ENCODE peak calls at places on chromosomes 5 and 9, in eight cellular contexts. J is endothelial cell of umbilical vein, Z is suprapubic skin, W is SK-N-SH, A is GM12891, I is HCT116, L is stomach, N is K562. O is an unnamed sample.

GRCh38 chr5:118882666-118883065 is 105.7 kb downstream of the DTWD2 start:
- DNase-seq in J (no peak), Z (no peak), W (no peak), A (no peak), I (no peak), L (no peak), N (no peak), O (no peak)

GRCh38 chr9:127724012-127724411 is 8.1 kb downstream of the TTC16 start:
- DNase-seq in J (no peak), Z (no peak), W (no peak), A (no peak), I (no peak), L (peak; percentile 68), N (no peak), O (peak; percentile 34)

GRCh38 chr9:4258321-4259093 is 41.4 kb downstream of the GLIS3 start:
- DNase-seq in J (no peak), Z (no peak), W (no peak), A (no peak), I (no peak), L (no peak), N (no peak), O (no peak)

GRCh38 chr5:180718810-180719453 is 20.9 kb downstream of the OR2Y1 start:
- DNase-seq in J (peak; percentile 46), Z (no peak), W (peak; percentile 16), A (no peak), I (peak; percentile 46), L (no peak), N (peak; percentile 22), O (peak; percentile 7)

GRCh38 chr5:143501176-143501840 is 97.8 kb upstream of the NR3C1 start:
- DNase-seq in J (no peak), Z (no peak), W (no peak), A (no peak), I (no peak), L (no peak), N (no peak), O (no peak)

GRCh38 chr9:114250235-114250568 is 72.7 kb upstream of the ORM1 start:
- DNase-seq in J (no peak), Z (peak; percentile 88), W (peak; percentile 88), A (no peak), I (no peak), L (peak; percentile 86), N (no peak), O (peak; percentile 55)

GRCh38 chr5:161397448-161397847 is 149.1 kb downstream of the GABRB2 start:
- DNase-seq in J (no peak), Z (no peak), W (no peak), A (no peak), I (no peak), L (no peak), N (no peak), O (no peak)

GRCh38 chr9:80175286-80175906 is 603.6 kb downstream of the TLE4 start:
- DNase-seq in J (peak; percentile 45), Z (no peak), W (peak; percentile 27), A (no peak), I (peak; percentile 7), L (peak; percentile 39), N (peak; percentile 8), O (peak; percentile 9)

GRCh38 chr5:82917584-82917983 is 159.6 kb downstream of the TMEM167A start:
- DNase-seq in J (no peak), Z (no peak), W (no peak), A (peak; percentile 19), I (no peak), L (no peak), N (no peak), O (no peak)

GRCh38 chr5:174503461-174504265 is 220.7 kb upstream of the MSX2 start:
- DNase-seq in J (peak; percentile 2), Z (no peak), W (no peak), A (no peak), I (peak; percentile 91), L (peak; percentile 63), N (no peak), O (peak; percentile 52)

GRCh38 chr5:140573683-140574082 is 9.1 kb downstream of the SLC35A4 start:
- DNase-seq in J (no peak), Z (no peak), W (no peak), A (no peak), I (no peak), L (no peak), N (no peak), O (no peak)

GRCh38 chr5:97124335-97124734 is 18.1 kb downstream of the LIX1 start:
- DNase-seq in J (no peak), Z (no peak), W (no peak), A (no peak), I (no peak), L (no peak), N (no peak), O (no peak)

GRCh38 chr9:76608562-76609254 is 149.7 kb downstream of the GCNT1 start:
- DNase-seq in J (no peak), Z (no peak), W (no peak), A (no peak), I (no peak), L (no peak), N (no peak), O (no peak)

GRCh38 chr5:17365326-17365725 is 132.7 kb upstream of the TAF11L2 start:
- DNase-seq in J (no peak), Z (no peak), W (no peak), A (no peak), I (no peak), L (no peak), N (no peak), O (no peak)

GRCh38 chr9:16425572-16425971 is 444.9 kb downstream of the BNC2 start:
- DNase-seq in J (no peak), Z (no peak), W (no peak), A (no peak), I (no peak), L (no peak), N (no peak), O (no peak)

GRCh38 chr5:97629281-97629680 is 446.2 kb upstream of the RIOK2 start:
- DNase-seq in J (peak; percentile 33), Z (no peak), W (no peak), A (no peak), I (peak; percentile 7), L (no peak), N (no peak), O (no peak)

GRCh38 chr5:130710596-130710995 is 454.5 kb downstream of the HINT1 start:
- DNase-seq in J (peak; percentile 86), Z (no peak), W (no peak), A (no peak), I (no peak), L (no peak), N (no peak), O (no peak)

GRCh38 chr5:143016777-143017374 is 246.7 kb downstream of the ARHGAP26 start:
- DNase-seq in J (peak; percentile 67), Z (no peak), W (peak; percentile 30), A (no peak), I (no peak), L (no peak), N (peak; percentile 17), O (peak; percentile 50)

GRCh38 chr5:159908201-159908940 is 7.9 kb upstream of the ADRA1B start:
- DNase-seq in J (no peak), Z (no peak), W (no peak), A (no peak), I (no peak), L (no peak), N (no peak), O (no peak)

DNA sequence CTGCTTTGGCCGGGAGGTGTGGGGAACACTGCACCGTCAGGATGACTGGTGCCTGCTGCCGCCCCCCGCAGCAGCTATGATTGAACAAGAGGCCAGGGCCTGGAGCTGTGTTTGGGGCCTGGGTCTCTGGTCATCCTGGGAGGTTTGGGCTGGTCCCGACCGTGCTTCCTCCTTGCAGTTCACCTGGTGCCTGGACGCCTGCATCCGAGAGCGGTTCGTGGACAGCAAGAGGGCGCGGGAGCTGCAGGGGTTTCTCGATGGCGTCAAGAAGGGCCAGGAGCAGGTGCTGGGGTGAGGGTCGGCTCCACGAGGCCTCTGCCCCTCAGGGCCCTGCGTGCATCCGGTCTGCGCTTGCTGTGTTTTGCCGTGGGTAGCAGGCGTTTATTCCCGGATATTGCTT is 8.9 kb downstream of the NELFB start:
- DNase-seq in J (no peak), Z (no peak), W (no peak), A (no peak), I (no peak), L (no peak), N (no peak), O (no peak)
- TF ChIP-seq POLR2AphosphoS5 in J (no peak), Z (no peak), W (no peak), A (no peak), I (no peak), L (no peak), N (no peak), O (no peak)

DNA sequence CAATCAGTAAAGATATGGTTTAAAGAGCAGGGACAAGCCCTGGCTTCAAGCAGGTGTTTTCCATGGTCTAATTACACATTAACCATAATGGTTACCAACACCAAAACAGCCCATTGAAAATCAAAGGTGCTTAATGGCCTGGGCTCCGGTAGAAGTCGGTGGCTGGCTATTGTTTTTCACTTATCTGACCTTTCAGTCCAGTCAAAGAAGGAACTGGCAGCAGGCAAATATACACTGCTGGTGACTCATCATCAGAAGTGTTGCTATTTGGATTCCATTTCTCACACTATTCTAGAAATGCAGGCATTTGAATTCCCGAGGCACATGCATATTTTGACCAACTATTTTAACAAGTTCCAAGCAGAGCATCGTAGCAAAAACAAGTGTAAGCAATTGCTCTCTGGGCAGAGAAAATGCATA is 26.3 kb upstream of the GABRP start:
- DNase-seq in J (peak; percentile 82), Z (no peak), W (no peak), A (no peak), I (no peak), L (peak; percentile 66), N (no peak), O (no peak)
- TF ChIP-seq POLR2AphosphoS5 in J (no peak), Z (no peak), W (no peak), A (no peak), I (no peak), L (no peak), N (no peak), O (no peak)

DNA sequence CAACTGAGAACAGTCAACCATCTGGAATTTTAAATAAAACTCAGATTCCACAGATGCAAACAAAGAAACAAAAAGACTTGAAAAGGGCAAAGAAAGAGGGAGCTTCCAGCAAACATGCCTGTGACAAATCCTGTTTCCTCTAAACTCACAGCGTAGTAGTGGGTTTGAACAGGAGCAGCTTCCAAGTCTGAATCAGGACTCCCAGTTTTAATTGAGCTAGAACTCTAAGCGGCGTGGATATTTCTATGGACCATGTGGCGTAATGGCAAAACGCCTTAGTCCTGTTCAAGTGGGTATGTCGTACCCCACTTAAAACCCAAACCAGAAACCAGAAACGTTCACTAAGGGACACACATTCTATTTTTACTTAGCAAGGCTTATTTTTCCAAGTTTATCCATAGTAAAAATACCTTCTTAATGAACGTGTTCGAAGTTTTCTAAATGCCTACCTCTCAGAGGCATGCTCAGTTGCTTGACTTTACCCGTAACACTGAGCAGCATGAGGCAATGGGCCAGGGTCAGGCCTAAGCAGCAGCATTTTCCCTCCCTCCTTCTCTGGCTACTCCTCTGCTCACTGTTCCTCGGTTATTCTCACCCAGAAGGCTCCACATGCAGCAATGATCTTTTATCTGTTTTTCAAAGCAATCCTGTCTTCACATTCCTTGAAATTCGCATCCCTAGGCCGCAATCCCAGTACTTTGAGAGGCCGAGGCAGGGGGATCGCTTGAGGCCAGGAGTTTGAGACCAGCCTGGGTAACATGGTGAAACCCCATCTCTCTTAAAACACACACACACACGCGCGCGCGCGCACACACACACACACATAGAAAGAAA is 77.9 kb downstream of the FNBP1 start:
- DNase-seq in J (peak; percentile 48), Z (no peak), W (no peak), A (no peak), I (no peak), L (no peak), N (no peak), O (no peak)
- TF ChIP-seq POLR2AphosphoS5 in J (no peak), Z (no peak), W (no peak), A (peak; percentile 38), I (no peak), L (no peak), N (no peak), O (no peak)

GRCh38 chr5:172429201-172429940 is 25.0 kb downstream of the SH3PXD2B start:
- DNase-seq in J (no peak), Z (no peak), W (no peak), A (no peak), I (no peak), L (no peak), N (no peak), O (no peak)
- TF ChIP-seq POLR2AphosphoS5 in J (no peak), Z (no peak), W (no peak), A (no peak), I (no peak), L (peak; percentile 16), N (no peak), O (no peak)

O was measured in transverse colon.